ENCODE peak calls at places on chromosomes 1 and 21, in ten cellular contexts. D is HT1080; K is Kasumi-1; E is foreskin fibroblast; V is activated T-cell treated with anti-CD3 and anti-CD28 coated beads, Interleukin-2, amount 50 U/mL, for 72 hours; B is IMR-90; I is PC-3; O is lung; X is T follicular helper cell; P is NCI-H345. J is an unnamed sample.

GRCh38 chr21:42437786-42438185 is 34.1 kb downstream of the UBASH3A start:
- DNase-seq in O (no peak), B (peak), D (no peak), P (no peak), V (no peak), X (no peak), K (no peak), I (peak), E (no peak), J (no peak)

GRCh38 chr1:55053265-55053954 is 14.1 kb downstream of the PCSK9 start:
- DNase-seq in O (peak), I (no peak), X (no peak), B (no peak), P (no peak), D (no peak), V (no peak), K (no peak), E (no peak), J (no peak)

GRCh38 chr1:25890249-25891034 is 14.9 kb upstream of the PAQR7 start:
- DNase-seq in O (peak), V (no peak), B (peak), D (peak), X (no peak), E (peak), P (no peak), K (no peak), I (peak), J (no peak)

GRCh38 chr1:33137800-33138199 is 44.0 kb downstream of the TRIM62 start:
- DNase-seq in D (no peak), X (no peak), E (peak), V (peak), K (peak), P (no peak), B (peak), O (no peak), I (no peak), J (no peak)

GRCh38 chr1:205284420-205285144 is 37.0 kb downstream of the NUAK2 start:
- DNase-seq in D (peak), K (peak), V (peak), X (peak), O (peak), E (peak), I (peak), P (peak), B (peak), J (peak)

GRCh38 chr1:203378529-203379271 is 27.8 kb upstream of the FMOD start:
- DNase-seq in K (no peak), O (no peak), I (no peak), E (peak), X (no peak), P (no peak), V (no peak), B (peak), D (no peak), J (no peak)

GRCh38 chr1:184822267-184822666 is 67.6 kb upstream of the EDEM3 start:
- DNase-seq in E (no peak), X (no peak), P (peak), I (no peak), O (no peak), D (no peak), B (no peak), V (peak), K (no peak), J (no peak)

GRCh38 chr21:46096997-46097825 is 701 bp upstream of the COL6A2 start:
- DNase-seq in D (no peak), B (no peak), K (no peak), V (no peak), P (no peak), I (no peak), E (peak), X (no peak), O (no peak), J (peak)

GRCh38 chr1:87084247-87084836 is 169.9 kb downstream of the HS2ST1 start:
- DNase-seq in I (peak), V (no peak), X (no peak), B (peak), K (peak), O (no peak), D (peak), P (peak), E (peak), J (no peak)

GRCh38 chr1:15949453-15950245 is 26.3 kb downstream of the ZBTB17 start:
- DNase-seq in P (no peak), X (peak), I (no peak), O (peak), V (peak), B (peak), K (no peak), D (peak), E (peak), J (peak)

GRCh38 chr1:44630116-44630515 is 44.2 kb downstream of the TMEM53 start:
- DNase-seq in O (no peak), V (no peak), D (peak), K (no peak), I (no peak), X (no peak), P (no peak), B (peak), E (peak), J (no peak)

GRCh38 chr1:172360960-172361359 is 59.5 kb upstream of the C1orf105 start:
- DNase-seq in P (no peak), X (no peak), B (no peak), E (no peak), V (no peak), K (no peak), I (no peak), O (no peak), D (no peak), J (no peak)

GRCh38 chr21:34129039-34129891 is 55.9 kb downstream of the MRPS6 start:
- DNase-seq in O (no peak), P (peak), I (peak), X (peak), K (peak), E (peak), D (peak), B (peak), V (peak), J (peak)

GRCh38 chr1:226738421-226738994 is 574 bp downstream of the ITPKB start:
- DNase-seq in B (peak), P (peak), E (peak), X (no peak), K (peak), D (peak), O (peak), V (peak), I (peak), J (peak)

GRCh38 chr1:22123071-22123390 is 19.9 kb downstream of the WNT4 start:
- DNase-seq in P (no peak), E (no peak), I (no peak), O (no peak), K (no peak), B (no peak), X (no peak), D (no peak), V (no peak), J (no peak)

GRCh38 chr1:230394134-230394533 is 32.0 kb downstream of the PGBD5 start:
- DNase-seq in P (no peak), E (no peak), O (no peak), V (no peak), D (no peak), K (no peak), B (no peak), X (no peak), I (no peak), J (no peak)

GRCh38 chr1:161342836-161343235 is 24.8 kb downstream of the CFAP126 start:
- DNase-seq in P (no peak), D (no peak), I (no peak), X (no peak), K (no peak), O (no peak), V (no peak), E (no peak), B (no peak), J (no peak)

GRCh38 chr21:44681861-44682579 is at the start of gene KRTAP12-1:
- DNase-seq in O (no peak), D (no peak), P (peak), V (no peak), B (no peak), X (no peak), E (no peak), I (no peak), K (no peak), J (no peak)

GRCh38 chr1:226064816-226065248 is 2.3 kb downstream of the H3-3A start:
- DNase-seq in V (no peak), I (peak), K (peak), D (peak), X (peak), B (peak), E (peak), O (no peak), P (peak), J (peak)

GRCh38 chr1:174812656-174813055 is 187.1 kb upstream of the CACYBP start:
- DNase-seq in X (no peak), D (peak), O (no peak), B (peak), K (no peak), I (peak), P (no peak), E (peak), V (no peak), J (no peak)

GRCh38 chr21:43315244-43316137 is 111.4 kb downstream of the SIK1 start:
- DNase-seq in X (no peak), B (no peak), K (peak), V (no peak), P (no peak), E (peak), D (no peak), O (no peak), I (no peak), J (no peak)

GRCh38 chr1:70043806-70044205 is 161.6 kb downstream of the LRRC40 start:
- DNase-seq in V (no peak), B (peak), E (peak), I (peak), X (no peak), K (no peak), O (no peak), P (peak), D (peak), J (no peak)

GRCh38 chr21:16047857-16048256 is 318.1 kb downstream of the USP25 start:
- DNase-seq in I (no peak), K (no peak), O (no peak), X (no peak), B (peak), V (no peak), E (peak), D (no peak), P (no peak), J (no peak)

GRCh38 chr1:61647142-61647541 is 77.8 kb downstream of the TM2D1 start:
- DNase-seq in K (no peak), O (no peak), D (no peak), I (no peak), V (no peak), E (no peak), X (no peak), P (no peak), B (no peak), J (no peak)

GRCh38 chr1:66945316-66945715 is 20.5 kb downstream of the MIER1 start:
- DNase-seq in X (no peak), E (peak), D (no peak), P (no peak), B (no peak), K (no peak), V (no peak), I (no peak), O (no peak), J (no peak)

GRCh38 chr21:42580793-42581201 is 67.1 kb downstream of the SLC37A1 start:
- DNase-seq in O (no peak), I (no peak), P (no peak), D (no peak), E (no peak), B (no peak), K (no peak), X (no peak), V (no peak), J (no peak)

GRCh38 chr1:100360790-100361232 is 8.5 kb downstream of the CDC14A start:
- DNase-seq in B (peak), K (no peak), I (no peak), X (no peak), O (no peak), P (no peak), V (no peak), E (peak), D (no peak), J (no peak)

J was measured in T-helper 2 cell treated with Interferon-gamma antibody and Interleukin-4, amounts not matched to agents 5 μg/mL and 100 μg/mL, for 36 hours.